ENCODE peak calls at places on chromosomes 13 and 19, in four cellular contexts. O is A549, N is K562, U is HepG2. D is an unnamed sample.

GRCh38 chr19:54431255-54431838 is 16.1 kb downstream of the TTYH1 start:
- DNase-seq in O (no peak), N (no peak), U (no peak), D (no peak)

GRCh38 chr19:28862238-28862637 is 350.7 kb downstream of the UQCRFS1 start:
- DNase-seq in O (no peak), N (peak; percentile 12), U (no peak), D (no peak)

GRCh38 chr13:68046900-68047299 is 816.8 kb upstream of the PCDH9 start:
- DNase-seq in O (no peak), N (no peak), U (no peak), D (no peak)

GRCh38 chr13:35953537-35954206 is 177.5 kb downstream of the DCLK1 start:
- DNase-seq in O (peak; percentile 7), N (peak; percentile 5), U (peak; percentile 12), D (peak; percentile 53)

GRCh38 chr19:56525214-56525860 is 13.4 kb upstream of the ZFP28 start:
- DNase-seq in O (no peak), N (no peak), U (no peak), D (no peak)

GRCh38 chr19:13984875-13985741 is 21.0 kb downstream of the RFX1 start:
- DNase-seq in O (no peak), N (no peak), U (peak; percentile 18), D (no peak)

GRCh38 chr13:32443111-32443510 is 15.2 kb upstream of the N4BP2L1 start:
- DNase-seq in O (peak; percentile 6), N (no peak), U (peak; percentile 69), D (no peak)

GRCh38 chr13:40692946-40693345 is 26.5 kb upstream of the FOXO1 start:
- DNase-seq in O (no peak), N (no peak), U (no peak), D (no peak)

GRCh38 chr19:55641376-55642152 is 762 bp downstream of the ZNF580 start:
- DNase-seq in O (peak; percentile 68), N (no peak), U (no peak), D (no peak)

GRCh38 chr13:100550433-100550832 is 38.2 kb downstream of the GGACT start:
- DNase-seq in O (no peak), N (no peak), U (no peak), D (no peak)

DNA sequence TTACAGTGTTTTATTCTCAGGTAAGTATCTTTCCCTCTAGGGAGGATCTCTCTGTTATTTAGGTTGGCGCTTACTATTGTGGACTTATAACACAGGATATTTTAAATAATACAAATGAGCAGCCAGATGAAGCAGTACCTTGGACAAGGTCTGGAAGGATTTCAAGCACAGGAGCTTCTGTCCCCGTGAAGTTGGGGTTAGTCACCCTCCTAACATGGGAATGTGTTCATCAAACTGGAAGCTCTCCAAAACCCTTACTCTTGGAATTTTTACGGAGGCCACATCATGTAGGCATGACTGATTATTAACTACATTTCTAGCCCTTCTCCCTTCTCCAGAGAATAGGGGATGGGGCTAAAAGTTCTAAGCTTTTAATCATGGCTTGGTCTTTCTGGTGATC is 38.3 kb upstream of the SPRY2 start:
- DNase-seq in O (peak; percentile 13), N (no peak), U (no peak), D (no peak)
- TF ChIP-seq HMGXB4 in O (no peak), N (no peak), U (no peak), D (no peak)

GRCh38 chr19:48635263-48635965 is 1.8 kb downstream of the DBP start:
- DNase-seq in O (peak; percentile 74), N (peak; percentile 89), U (no peak), D (peak; percentile 73)
- TF ChIP-seq HMGXB4 in O (no peak), N (no peak), U (no peak), D (no peak)

DNA sequence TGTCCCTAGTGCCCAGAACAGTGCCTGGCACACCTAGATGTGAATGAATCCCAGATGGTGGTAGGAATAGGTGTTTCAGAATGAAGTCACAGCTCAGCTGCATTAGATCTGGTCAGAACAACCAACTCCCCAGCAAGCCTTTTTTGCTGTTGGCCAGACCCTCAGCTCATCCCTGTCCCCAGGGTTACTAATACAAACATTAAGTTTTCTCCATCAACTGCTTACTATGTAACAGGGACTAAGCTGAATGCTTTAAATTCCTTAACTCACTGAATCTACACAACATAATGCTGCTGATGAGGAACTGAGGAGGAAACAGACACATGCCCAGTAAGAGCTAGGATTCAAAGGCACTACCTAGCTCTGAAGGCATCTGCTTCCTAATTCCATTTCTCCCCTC is 18.8 kb downstream of the SMG9 start:
- DNase-seq in O (no peak), N (no peak), U (no peak), D (no peak)
- TF ChIP-seq HMGXB4 in O (no peak), N (no peak), U (no peak), D (no peak)

GRCh38 chr13:110108348-110109139 is 198.4 kb downstream of the COL4A1 start:
- DNase-seq in O (peak; percentile 77), N (no peak), U (peak; percentile 51), D (peak; percentile 71)

GRCh38 chr13:110109140-110109783 is 197.7 kb downstream of the COL4A1 start:
- DNase-seq in O (no peak), N (no peak), U (no peak), D (no peak)

GRCh38 chr13:110107568-110108347 is 199.2 kb downstream of the COL4A1 start:
- DNase-seq in O (no peak), N (no peak), U (no peak), D (peak; percentile 65)

GRCh38 chr13:110110783-110111182 is 196.2 kb downstream of the COL4A1 start:
- DNase-seq in O (no peak), N (no peak), U (no peak), D (no peak)

DNA sequence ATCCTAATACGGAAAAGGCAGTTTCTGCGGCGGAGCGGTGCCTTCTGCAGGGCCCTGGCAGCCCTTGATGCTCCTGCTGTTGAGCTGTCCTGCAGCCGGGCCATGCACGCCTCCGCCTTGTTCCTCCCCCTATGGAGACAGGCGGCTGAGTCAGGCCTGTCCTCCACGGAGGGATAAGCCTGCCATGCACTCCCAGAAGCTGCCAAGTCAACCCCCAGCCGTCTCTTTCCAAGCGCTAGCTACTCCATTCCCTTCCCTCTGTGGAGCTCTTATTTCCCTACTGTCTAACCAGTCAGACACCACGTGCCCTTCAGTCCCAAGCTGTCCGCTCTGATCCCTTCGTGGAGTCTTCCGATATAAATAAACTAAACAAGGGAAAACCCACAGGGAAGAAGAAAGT is 197.0 kb downstream of the COL4A1 start:
- DNase-seq in O (no peak), N (no peak), U (no peak), D (no peak)
- TF ChIP-seq HMGXB4 in O (no peak), N (no peak), U (no peak), D (no peak)

GRCh38 chr19:10784257-10784656 is 51.8 kb downstream of the TMED1 start:
- DNase-seq in O (no peak), N (no peak), U (no peak), D (no peak)
- TF ChIP-seq HMGXB4 in O (no peak), N (no peak), U (no peak), D (no peak)